ENCODE peak calls at places on chromosomes 1 and 21, in six cellular contexts. I is CD8-positive, alpha-beta T cell; W is astrocyte; Y is fibroblast of lung; E is CD8-positive, alpha-beta memory T cell; K is hepatocyte. L is an unnamed sample. For H3K36me3 and H3K4me1, the result is how much of the 10 kb centered on the place peaks cover.

GRCh38 chr1:230682882-230683610 is 30.9 kb downstream of the AGT start:
- DNase-seq in I (no peak), W (peak), Y (peak), E (no peak), K (no peak), L (peak)

GRCh38 chr1:26038477-26038876 is 7.4 kb downstream of the SLC30A2 start:
- DNase-seq in I (no peak), W (no peak), Y (no peak), E (no peak), K (no peak), L (no peak)

GRCh38 chr1:119827010-119827409 is 15.8 kb upstream of the REG4 start:
- DNase-seq in I (no peak), W (no peak), Y (no peak), E (no peak), K (no peak), L (no peak)

GRCh38 chr1:151978910-151979309 is 14.7 kb downstream of the S100A10 start:
- DNase-seq in I (no peak), W (no peak), Y (no peak), E (no peak), K (no peak), L (no peak)

GRCh38 chr1:185813401-185813979 is 79.3 kb downstream of the HMCN1 start:
- DNase-seq in I (no peak), W (peak), Y (peak), E (no peak), K (peak), L (peak)

GRCh38 chr1:155091071-155092051 is 12.7 kb downstream of the EFNA3 start:
- DNase-seq in I (peak), W (peak), Y (peak), E (peak), K (peak), L (peak)

GRCh38 chr1:153509729-153510354 is 25.9 kb downstream of the S100A6 start:
- DNase-seq in I (peak), W (no peak), Y (no peak), E (peak), K (peak), L (peak)

GRCh38 chr21:41369915-41370839 is 8.3 kb downstream of the MX2 start:
- DNase-seq in I (peak), W (no peak), Y (no peak), E (peak), K (no peak), L (no peak)

GRCh38 chr21:37704751-37705150 is 211.5 kb downstream of the KCNJ6 start:
- DNase-seq in I (no peak), W (no peak), Y (no peak), E (no peak), K (no peak), L (no peak)

GRCh38 chr1:181124206-181124825 is 35.8 kb downstream of the IER5 start:
- DNase-seq in I (no peak), W (no peak), Y (no peak), E (no peak), K (no peak), L (no peak)

GRCh38 chr1:9615316-9616063 is 26.8 kb downstream of the TMEM201 start:
- DNase-seq in I (peak), W (peak), Y (peak), E (peak), K (peak), L (peak)

GRCh38 chr1:9613625-9614299 is 25.1 kb downstream of the TMEM201 start:
- DNase-seq in I (no peak), W (no peak), Y (no peak), E (no peak), K (no peak), L (no peak)

GRCh38 chr1:9621032-9621431 is 30.5 kb upstream of the PIK3CD start:
- DNase-seq in I (no peak), W (no peak), Y (no peak), E (no peak), K (no peak), L (no peak)

GRCh38 chr1:9624081-9624480 is 27.4 kb upstream of the PIK3CD start:
- DNase-seq in I (no peak), W (no peak), Y (no peak), E (no peak), K (no peak), L (no peak)

DNA sequence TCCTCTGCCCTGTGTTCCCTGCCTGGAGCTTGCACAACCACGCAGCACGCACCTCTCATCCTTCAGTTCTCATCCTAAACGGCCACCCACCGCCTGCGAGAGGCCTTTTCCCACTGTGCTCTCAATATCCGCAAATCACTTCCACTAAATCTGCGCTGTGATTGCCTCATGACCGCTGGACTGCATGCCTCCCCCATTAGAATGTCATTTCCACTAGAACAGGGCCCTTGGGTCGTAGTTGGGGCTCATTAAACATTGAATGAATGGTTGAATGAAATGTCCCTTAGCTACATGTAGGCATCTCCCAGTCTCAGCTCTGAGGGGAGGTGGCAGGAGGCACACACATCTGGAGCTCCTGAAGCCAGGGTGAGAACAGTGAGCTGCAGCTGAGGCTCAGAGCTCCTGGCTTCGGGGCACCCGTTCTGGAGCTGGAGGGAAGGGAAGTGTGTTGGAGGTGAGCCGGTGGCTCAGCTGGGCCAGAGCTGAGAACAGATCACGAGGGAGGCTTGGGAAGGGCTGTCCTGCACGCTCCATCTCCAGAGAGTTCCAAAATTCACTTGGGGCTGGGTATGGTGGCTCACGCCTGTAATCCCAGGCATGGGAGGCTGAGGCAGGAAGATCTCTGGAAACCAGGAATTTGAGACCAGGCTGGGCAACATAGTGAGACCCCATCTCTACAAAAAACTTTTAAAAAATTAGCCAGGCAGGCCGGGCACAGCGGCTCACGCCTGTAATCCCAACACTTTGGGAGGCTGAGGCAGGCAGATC is 30.4 kb downstream of the TMEM201 start:
- DNase-seq in I (no peak), W (no peak), Y (no peak), E (no peak), K (no peak), L (no peak)
- H3K36me3 ChIP-seq in I (under half), W (under half), Y (under half), E (under half), K (under half), L (under half)

DNA sequence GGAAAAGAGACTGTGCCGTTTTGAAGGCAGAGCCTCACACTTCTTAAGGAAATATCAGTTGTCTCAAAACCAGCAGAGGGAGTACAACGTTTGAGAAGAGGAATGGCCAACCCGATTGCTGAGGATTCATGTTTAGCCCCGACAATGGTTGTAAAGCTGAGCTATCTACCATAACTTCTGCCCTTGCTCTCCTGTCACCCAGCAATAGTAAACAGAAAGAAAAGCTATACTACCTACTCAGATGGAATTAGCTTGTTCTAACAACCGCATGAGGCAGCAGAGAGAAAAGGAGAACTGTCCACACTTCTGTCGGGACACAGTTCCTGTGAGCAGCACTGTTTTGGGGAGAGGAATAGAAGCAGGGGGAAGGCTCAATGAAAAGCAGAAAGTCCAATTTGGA is 91.2 kb downstream of the SLC45A1 start:
- DNase-seq in I (no peak), W (peak), Y (peak), E (no peak), K (peak), L (peak)
- H3K4me1 ChIP-seq in I (under half), W (under half), Y (half or more), E (half or more), K (half or more), L (half or more)

DNA sequence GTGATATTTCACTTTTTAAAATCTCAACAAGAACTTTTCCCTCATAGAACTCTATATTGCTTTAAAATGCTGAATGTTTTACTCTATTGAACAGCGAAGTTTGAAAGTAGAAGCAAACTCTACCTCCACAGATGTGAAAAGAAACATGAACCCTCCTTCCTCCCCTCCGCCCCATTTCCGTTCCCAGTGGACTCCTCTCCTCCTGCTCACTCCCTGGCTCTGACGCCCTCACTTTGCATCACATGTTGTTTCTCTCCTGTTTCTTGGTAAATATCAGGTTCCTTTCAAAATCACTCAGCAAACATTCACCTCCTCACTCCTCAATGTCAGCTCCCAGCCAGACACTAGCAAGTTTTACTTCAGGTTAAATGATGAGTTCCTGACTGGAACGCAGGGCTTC is 34.6 kb downstream of the KCNH1 start:
- DNase-seq in I (no peak), W (no peak), Y (no peak), E (no peak), K (no peak), L (no peak)
- H3K36me3 ChIP-seq in I (under half), W (under half), Y (under half), E (under half), K (under half), L (under half)

GRCh38 chr1:21312407-21312992 is 22.2 kb upstream of the ECE1 start:
- DNase-seq in I (no peak), W (no peak), Y (no peak), E (no peak), K (no peak), L (no peak)
- H3K4me1 ChIP-seq in I (under half), W (under half), Y (under half), E (under half), K (under half), L (half or more)

GRCh38 chr1:2330035-2330434 is 61.3 kb downstream of the MORN1 start:
- DNase-seq in I (no peak), W (no peak), Y (no peak), E (no peak), K (no peak), L (no peak)

GRCh38 chr1:2328676-2329455 is 62.5 kb downstream of the MORN1 start:
- DNase-seq in I (no peak), W (no peak), Y (no peak), E (no peak), K (no peak), L (no peak)

GRCh38 chr1:2330511-2331199 is 60.7 kb downstream of the MORN1 start:
- DNase-seq in I (no peak), W (peak), Y (peak), E (no peak), K (peak), L (peak)

GRCh38 chr1:2326524-2326923 is 64.8 kb downstream of the MORN1 start:
- DNase-seq in I (no peak), W (no peak), Y (no peak), E (no peak), K (no peak), L (no peak)

GRCh38 chr1:2327841-2328240 is 63.5 kb downstream of the MORN1 start:
- DNase-seq in I (no peak), W (no peak), Y (no peak), E (no peak), K (no peak), L (no peak)
- H3K36me3 ChIP-seq in I (under half), W (under half), Y (under half), E (under half), K (under half), L (under half)

DNA sequence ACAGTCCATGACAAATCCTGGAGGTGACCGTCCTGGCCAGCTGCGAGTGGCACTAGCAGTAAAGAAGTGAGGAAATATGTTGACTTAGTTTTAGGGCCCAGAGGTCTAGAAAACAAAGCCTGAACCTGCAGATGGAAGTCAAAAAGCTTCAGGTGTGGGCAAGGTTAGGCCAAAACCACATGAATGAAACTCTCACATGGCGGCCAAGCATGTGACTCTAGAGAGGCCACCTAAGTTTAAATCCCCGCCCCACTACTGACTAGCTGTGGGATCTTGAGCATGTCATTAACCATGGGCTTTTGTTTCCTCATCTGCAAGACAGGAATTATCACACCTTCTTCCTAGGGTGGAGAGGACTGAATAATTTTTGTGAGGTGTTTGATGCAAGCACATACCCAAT is 148.2 kb upstream of the DAB1 start:
- DNase-seq in I (no peak), W (no peak), Y (no peak), E (no peak), K (no peak), L (no peak)
- H3K4me1 ChIP-seq in I (under half), W (under half), Y (under half), E (under half), K (under half), L (under half)

DNA sequence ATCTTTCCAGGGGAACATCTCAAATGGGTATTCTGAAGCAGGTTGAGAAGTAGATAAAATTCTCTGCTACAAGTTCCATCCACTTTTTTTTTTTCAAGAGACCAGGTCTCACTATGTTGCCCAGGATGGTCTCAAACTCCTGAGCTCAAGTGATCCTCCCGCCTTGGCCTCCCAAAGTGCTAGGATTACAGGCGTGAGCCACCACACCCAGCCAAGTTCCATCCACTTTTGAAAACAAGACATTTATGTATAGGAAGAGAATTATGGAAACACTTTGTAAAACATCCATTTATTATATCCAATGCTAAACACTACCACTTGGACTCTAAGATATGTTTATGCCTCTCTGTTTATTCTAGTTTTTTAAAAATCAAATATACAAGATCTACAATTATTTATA is 13.4 kb downstream of the HNRNPU start:
- DNase-seq in I (no peak), W (no peak), Y (no peak), E (no peak), K (no peak), L (no peak)
- H3K36me3 ChIP-seq in I (under half), W (half or more), Y (under half), E (under half), K (under half), L (half or more)

DNA sequence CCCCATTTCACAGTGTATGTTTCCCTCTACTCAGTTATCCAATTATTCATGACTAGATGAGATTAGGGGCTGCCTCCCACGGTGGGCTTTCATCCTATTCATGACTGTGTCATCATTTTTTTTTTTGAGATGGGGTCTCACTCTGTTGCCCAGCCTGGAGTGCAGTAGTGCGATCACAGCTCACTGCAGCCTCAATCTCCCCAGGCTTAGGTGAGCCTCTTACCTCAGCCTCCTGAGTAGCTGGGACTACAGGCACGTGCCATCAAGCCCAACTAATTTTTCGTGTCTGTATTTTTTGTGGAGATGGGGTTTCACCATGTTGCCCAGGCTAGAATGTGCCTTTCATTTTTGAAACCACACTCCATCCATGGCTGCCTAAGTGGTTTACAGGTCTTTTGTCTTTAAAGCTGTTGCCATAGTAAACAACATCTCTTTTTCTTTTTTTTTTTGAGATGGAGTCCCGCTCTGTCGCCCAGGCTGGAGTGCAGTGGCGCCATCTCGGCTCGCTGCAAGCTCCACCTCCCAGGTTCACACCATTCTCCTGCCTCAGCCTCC is 60.0 kb downstream of the PIK3CD start:
- DNase-seq in I (no peak), W (no peak), Y (no peak), E (no peak), K (no peak), L (no peak)
- H3K4me1 ChIP-seq in I (half or more), W (under half), Y (under half), E (half or more), K (under half), L (under half)

GRCh38 chr1:156549390-156549789 is 23.0 kb downstream of the IQGAP3 start:
- DNase-seq in I (no peak), W (no peak), Y (no peak), E (no peak), K (no peak), L (no peak)

GRCh38 chr1:156550346-156550745 is 22.0 kb downstream of the IQGAP3 start:
- DNase-seq in I (no peak), W (no peak), Y (no peak), E (no peak), K (no peak), L (no peak)

GRCh38 chr1:156547982-156548381 is 24.4 kb downstream of the IQGAP3 start:
- DNase-seq in I (no peak), W (no peak), Y (no peak), E (no peak), K (no peak), L (no peak)

GRCh38 chr1:156551066-156551643 is 21.2 kb downstream of the IQGAP3 start:
- DNase-seq in I (no peak), W (no peak), Y (no peak), E (no peak), K (no peak), L (no peak)

GRCh38 chr1:156549831-156550230 is 22.5 kb downstream of the IQGAP3 start:
- DNase-seq in I (no peak), W (no peak), Y (no peak), E (no peak), K (no peak), L (no peak)
- H3K36me3 ChIP-seq in I (under half), W (under half), Y (under half), E (under half), K (under half), L (under half)

L was measured in adipocyte.